ENCODE peak calls at places on chromosomes 6 and 20, in four cellular contexts. Y is body of pancreas, V is H54, C is Peyer's patch. J is an unnamed sample.

GRCh38 chr6:102766946-102767345 is 1373.4 kb downstream of the GRIK2 start:
- DNase-seq in Y (no peak), V (no peak), C (no peak), J (no peak)

GRCh38 chr20:14773486-14773885 is 436.1 kb upstream of the FLRT3 start:
- DNase-seq in Y (no peak), V (no peak), C (no peak), J (no peak)

GRCh38 chr6:1856381-1856780 is 246.7 kb downstream of the FOXC1 start:
- DNase-seq in Y (no peak), V (no peak), C (no peak), J (peak)

GRCh38 chr6:46276571-46277142 is 105.9 kb upstream of the ENPP5 start:
- DNase-seq in Y (no peak), V (no peak), C (no peak), J (no peak)

GRCh38 chr6:44096615-44097014 is 30.6 kb downstream of the MRPL14 start:
- DNase-seq in Y (peak), V (peak), C (peak), J (peak)

GRCh38 chr6:26490576-26490964 is 9.5 kb upstream of the BTN1A1 start:
- DNase-seq in Y (no peak), V (no peak), C (no peak), J (no peak)

GRCh38 chr20:38195041-38195504 is 30.0 kb upstream of the TGM2 start:
- DNase-seq in Y (no peak), V (no peak), C (no peak), J (no peak)

GRCh38 chr6:132131777-132132176 is 180.6 kb upstream of the CCN2 start:
- DNase-seq in Y (peak), V (peak), C (no peak), J (no peak)

GRCh38 chr20:10067305-10067704 is 32.5 kb downstream of the ANKEF1 start:
- DNase-seq in Y (no peak), V (no peak), C (no peak), J (no peak)

GRCh38 chr6:103870970-103871369 is 988.7 kb downstream of the HACE1 start:
- DNase-seq in Y (no peak), V (no peak), C (no peak), J (no peak)

GRCh38 chr20:61558726-61559125 is 306.7 kb downstream of the CDH4 start:
- DNase-seq in Y (no peak), V (peak), C (no peak), J (no peak)

GRCh38 chr6:112016335-112016734 is 37.6 kb upstream of the CCN6 start:
- DNase-seq in Y (no peak), V (no peak), C (no peak), J (no peak)

GRCh38 chr6:129115491-129115890 is 232.6 kb downstream of the LAMA2 start:
- DNase-seq in Y (no peak), V (no peak), C (no peak), J (no peak)

GRCh38 chr6:148952147-148953041 is 205.6 kb downstream of the UST start:
- DNase-seq in Y (no peak), V (no peak), C (no peak), J (no peak)

GRCh38 chr6:139142267-139142666 is 7.4 kb downstream of the HECA start:
- DNase-seq in Y (no peak), V (no peak), C (no peak), J (no peak)

GRCh38 chr20:40668449-40669228 is 20.4 kb downstream of the MAFB start:
- DNase-seq in Y (no peak), V (no peak), C (peak), J (no peak)

GRCh38 chr6:35497571-35498406 is 910 bp upstream of the TEAD3 start:
- DNase-seq in Y (peak), V (no peak), C (peak), J (peak)

GRCh38 chr20:63139856-63140255 is 76.1 kb downstream of the YTHDF1 start:
- DNase-seq in Y (no peak), V (no peak), C (no peak), J (no peak)

GRCh38 chr20:5784735-5785134 is 34.5 kb downstream of the SHLD1 start:
- DNase-seq in Y (peak), V (no peak), C (no peak), J (peak)

GRCh38 chr6:15090145-15090579 is 155.7 kb upstream of the JARID2 start:
- DNase-seq in Y (peak), V (no peak), C (no peak), J (peak)

GRCh38 chr6:169722362-169723199 is 1.7 kb downstream of the PHF10 start:
- DNase-seq in Y (peak), V (peak), C (peak), J (peak)

GRCh38 chr6:27601668-27602254 is 128.9 kb upstream of the ZNF184 start:
- DNase-seq in Y (no peak), V (no peak), C (no peak), J (no peak)

GRCh38 chr6:26195376-26195923 is 108.2 kb downstream of the HFE start:
- DNase-seq in Y (peak), V (no peak), C (peak), J (peak)

GRCh38 chr6:96542702-96543101 is 20.2 kb upstream of the FHL5 start:
- DNase-seq in Y (no peak), V (no peak), C (no peak), J (no peak)

GRCh38 chr6:11616200-11616611 is 78.7 kb downstream of the TMEM170B start:
- DNase-seq in Y (no peak), V (peak), C (no peak), J (no peak)

GRCh38 chr20:50304883-50305635 is 114.4 kb downstream of the CEBPB start:
- DNase-seq in Y (peak), V (no peak), C (peak), J (peak)

GRCh38 chr6:33875141-33875581 is 71.4 kb upstream of the MLN start:
- DNase-seq in Y (no peak), V (no peak), C (no peak), J (peak)

GRCh38 chr6:7137335-7138106 is 29.8 kb downstream of the RREB1 start:
- DNase-seq in Y (peak), V (peak), C (no peak), J (no peak)

DNA sequence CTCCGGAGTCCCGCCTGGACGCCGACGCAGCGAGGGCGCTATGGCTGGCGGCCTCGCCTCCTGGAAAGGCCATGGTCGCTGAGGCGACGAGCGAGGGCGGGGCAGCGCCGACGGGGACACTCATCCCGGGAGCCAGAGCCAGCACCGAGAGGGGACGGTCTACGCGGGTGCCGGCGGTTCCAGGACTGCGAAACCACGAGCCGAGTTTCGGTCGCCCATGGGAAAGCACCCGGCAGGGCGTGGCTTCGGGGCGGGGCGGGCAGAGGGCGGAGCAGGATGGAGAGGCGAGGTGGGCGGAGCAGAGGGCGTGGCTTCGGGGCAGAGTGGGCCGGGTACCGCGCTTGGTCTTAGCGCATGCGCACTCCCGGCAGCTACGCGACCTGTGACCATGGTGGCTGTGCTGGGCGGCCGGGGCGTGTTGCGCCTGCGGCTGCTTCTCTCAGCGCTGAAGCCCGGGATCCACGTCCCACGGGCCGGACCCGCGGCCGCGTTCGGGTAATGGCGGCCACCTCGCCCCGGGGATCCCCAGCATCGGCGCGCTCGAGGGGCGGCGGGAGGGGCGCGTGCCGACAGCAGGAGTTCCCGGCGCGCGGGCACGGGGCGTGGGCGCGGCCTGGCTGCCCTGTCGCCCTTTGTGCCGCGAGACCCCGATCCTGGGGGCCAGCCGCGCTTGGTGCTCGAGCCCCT is at the start of gene BPHL:
- DNase-seq in Y (peak), V (peak), C (peak), J (peak)
- TF ChIP-seq POLR2A in Y (peak), V (peak), C (peak), J (peak)

GRCh38 chr20:24491043-24491756 is 21.8 kb downstream of the SYNDIG1 start:
- DNase-seq in Y (no peak), V (no peak), C (no peak), J (no peak)
- TF ChIP-seq POLR2A in Y (no peak), V (no peak), C (no peak), J (no peak)

GRCh38 chr6:30554962-30555361 is 1.3 kb downstream of the GNL1 start:
- DNase-seq in Y (no peak), V (no peak), C (no peak), J (no peak)

GRCh38 chr6:30556714-30556963 is 350 bp upstream of the GNL1 start:
- DNase-seq in Y (peak), V (no peak), C (no peak), J (peak)

GRCh38 chr6:30556964-30557682 is at the start of gene PRR3:
- DNase-seq in Y (peak), V (peak), C (peak), J (peak)

GRCh38 chr6:30555428-30556005 is 772 bp downstream of the GNL1 start:
- DNase-seq in Y (peak), V (no peak), C (peak), J (peak)

GRCh38 chr6:30556006-30556713 is at the start of gene GNL1:
- DNase-seq in Y (peak), V (peak), C (peak), J (peak)
- TF ChIP-seq POLR2A in Y (no peak), V (peak), C (peak), J (peak)

GRCh38 chr20:34820805-34821578 is 4.5 kb downstream of the NCOA6 start:
- DNase-seq in Y (no peak), V (no peak), C (no peak), J (no peak)

GRCh38 chr20:34829191-34829590 is 3.7 kb upstream of the NCOA6 start:
- DNase-seq in Y (no peak), V (no peak), C (no peak), J (no peak)

GRCh38 chr20:34824026-34824860 is 1.2 kb downstream of the NCOA6 start:
- DNase-seq in Y (peak), V (peak), C (peak), J (peak)

GRCh38 chr20:34824861-34825529 is 456 bp downstream of the NCOA6 start:
- DNase-seq in Y (peak), V (peak), C (peak), J (peak)

DNA sequence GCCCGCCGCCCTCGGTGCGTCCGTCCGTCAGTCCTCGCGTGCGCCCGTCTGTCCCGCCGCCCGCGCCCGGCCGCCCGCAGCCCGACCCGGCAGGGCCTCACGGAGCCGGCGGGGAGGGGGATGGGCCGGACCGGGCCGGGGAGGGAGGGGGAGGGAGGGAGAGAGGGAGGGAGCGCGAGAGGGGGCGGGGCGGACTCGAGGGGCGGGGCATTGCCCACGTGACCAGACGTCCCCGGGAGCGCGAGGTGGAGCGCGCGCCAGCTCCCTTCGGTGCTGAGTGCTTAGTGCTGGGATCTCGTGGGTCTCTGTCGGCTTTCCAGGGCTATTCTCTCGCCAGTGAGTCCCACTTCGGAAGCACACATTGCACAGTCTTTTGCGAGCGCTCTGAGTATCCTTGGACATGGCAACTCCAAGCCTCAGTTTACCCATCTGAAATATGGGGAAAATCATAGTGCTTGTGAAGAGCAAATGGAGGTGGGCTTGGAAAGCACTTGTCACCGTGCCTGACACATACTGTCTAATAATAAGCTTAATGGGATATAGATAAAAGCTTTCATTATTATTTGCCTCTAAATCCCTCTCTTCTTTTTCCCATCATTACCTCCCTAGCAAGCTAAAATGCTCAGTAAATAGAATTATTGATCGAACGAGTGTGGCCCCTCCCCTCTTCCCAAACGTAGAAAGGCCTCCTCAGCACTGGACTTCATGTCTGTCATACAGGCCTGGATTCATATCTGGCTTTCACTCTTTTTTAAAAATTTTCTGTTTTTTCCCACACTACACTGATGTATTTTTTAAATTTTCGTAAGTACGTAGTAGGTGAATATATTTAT is at the start of gene NCOA6:
- DNase-seq in Y (peak), V (peak), C (peak), J (peak)
- TF ChIP-seq POLR2A in Y (peak), V (peak), C (no peak), J (no peak)

DNA sequence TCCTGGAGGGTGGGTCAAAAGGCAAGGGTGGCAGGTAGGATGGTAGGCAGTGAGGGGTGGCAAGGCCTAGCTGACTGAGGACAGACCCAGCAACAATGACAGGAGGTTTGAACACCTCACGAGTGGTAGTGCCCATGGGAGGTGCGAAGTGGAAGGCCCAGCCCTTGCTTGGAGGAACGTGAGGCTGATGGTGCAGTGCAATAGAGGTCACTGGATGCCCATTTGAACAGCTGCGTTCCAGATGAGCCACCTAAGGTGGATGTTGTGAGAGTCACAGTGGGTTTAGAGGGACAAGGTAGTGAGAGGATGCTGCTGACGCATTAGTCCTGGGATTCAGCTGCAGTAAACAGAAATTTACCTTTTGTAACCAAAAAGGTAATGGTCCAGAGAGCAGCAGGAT is 15.6 kb downstream of the TMEM74B start:
- DNase-seq in Y (no peak), V (no peak), C (no peak), J (no peak)
- TF ChIP-seq POLR2A in Y (no peak), V (no peak), C (no peak), J (no peak)

GRCh38 chr6:3825331-3825831 is 23.8 kb upstream of the FAM50B start:
- DNase-seq in Y (peak), V (peak), C (no peak), J (peak)

GRCh38 chr6:3820563-3820962 is 28.6 kb upstream of the FAM50B start:
- DNase-seq in Y (no peak), V (no peak), C (no peak), J (no peak)

GRCh38 chr6:3823671-3824070 is 25.5 kb upstream of the FAM50B start:
- DNase-seq in Y (no peak), V (no peak), C (no peak), J (no peak)

GRCh38 chr6:3825851-3826581 is 23.2 kb upstream of the FAM50B start:
- DNase-seq in Y (peak), V (peak), C (peak), J (peak)

GRCh38 chr6:3822747-3823445 is 26.3 kb upstream of the FAM50B start:
- DNase-seq in Y (peak), V (no peak), C (no peak), J (no peak)
- TF ChIP-seq POLR2A in Y (no peak), V (no peak), C (no peak), J (no peak)